ENCODE peak calls at places on chromosomes 11 and 22, in nine cellular contexts. Y is substantia nigra; T is tibial artery; I is right lobe of liver; Z is GDM1; X is activated CD4-positive, CD25-positive, alpha-beta regulatory T cell; M is endothelial cell; B is transverse colon; D is activated T-cell treated with anti-CD3 and anti-CD28 coated beads for 48 hours. A is an unnamed sample.

GRCh38 chr22:30202531-30203006 is 44.0 kb downstream of the LIF start:
- DNase-seq in B (peak), Z (no peak), I (no peak), X (no peak), T (peak), M (no peak), Y (no peak), D (no peak), A (no peak)

GRCh38 chr11:559712-560304 is 730 bp downstream of the LMNTD2 start:
- DNase-seq in T (no peak), Z (no peak), X (no peak), D (no peak), Y (no peak), I (peak), M (no peak), B (peak), A (no peak)

GRCh38 chr11:69055598-69056516 is 7.1 kb downstream of the TPCN2 start:
- DNase-seq in I (peak), X (no peak), Y (peak), Z (no peak), B (peak), D (peak), M (no peak), T (peak), A (peak)

GRCh38 chr11:131748146-131749050 is 378.0 kb downstream of the NTM start:
- DNase-seq in T (peak), B (peak), Y (peak), M (peak), Z (peak), D (peak), X (no peak), I (peak), A (no peak)

GRCh38 chr11:79430280-79430679 is 10.6 kb downstream of the TENM4 start:
- DNase-seq in X (no peak), T (no peak), I (no peak), B (no peak), D (no peak), M (no peak), Y (no peak), Z (no peak), A (no peak)

GRCh38 chr11:94638278-94638901 is 71.2 kb downstream of the PIWIL4 start:
- DNase-seq in B (no peak), M (no peak), X (no peak), Z (no peak), Y (no peak), T (no peak), D (no peak), I (no peak), A (no peak)

GRCh38 chr11:123233280-123233977 is 38.4 kb upstream of the CLMP start:
- DNase-seq in D (no peak), M (no peak), I (no peak), Y (no peak), X (no peak), T (no peak), B (no peak), Z (no peak), A (no peak)

GRCh38 chr11:116928845-116929244 is 91.4 kb upstream of the APOA1 start:
- DNase-seq in Z (no peak), B (no peak), X (no peak), M (no peak), I (no peak), T (no peak), Y (no peak), D (no peak), A (no peak)

GRCh38 chr11:72688929-72689328 is 14.7 kb upstream of the PDE2A start:
- DNase-seq in B (no peak), M (no peak), I (no peak), X (no peak), D (no peak), Z (no peak), T (no peak), Y (no peak), A (no peak)

GRCh38 chr11:9853929-9854557 is 190.2 kb downstream of the SWAP70 start:
- DNase-seq in B (no peak), T (no peak), M (no peak), X (no peak), Z (no peak), Y (no peak), I (no peak), D (no peak), A (no peak)

GRCh38 chr22:20241579-20242392 is 26.3 kb downstream of the RTN4R start:
- DNase-seq in Z (no peak), D (no peak), B (no peak), I (peak), M (no peak), X (no peak), T (no peak), Y (peak), A (no peak)

GRCh38 chr11:22624742-22625447 is 728 bp downstream of the FANCF start:
- DNase-seq in Y (peak), X (peak), B (peak), D (peak), Z (no peak), T (peak), I (peak), M (no peak), A (no peak)

GRCh38 chr11:133927690-133928627 is 28.8 kb downstream of the IGSF9B start:
- DNase-seq in D (peak), M (peak), Y (peak), T (peak), X (peak), Z (peak), I (peak), B (peak), A (peak)

GRCh38 chr11:91792779-91793262 is 431.8 kb upstream of the FAT3 start:
- DNase-seq in I (no peak), M (no peak), Z (no peak), B (no peak), Y (no peak), X (no peak), D (no peak), T (no peak), A (no peak)

GRCh38 chr11:63020671-63021255 is 5.1 kb upstream of the SLC22A8 start:
- DNase-seq in D (peak), I (no peak), T (no peak), X (peak), B (no peak), Z (no peak), Y (peak), M (peak), A (peak)

GRCh38 chr11:109818303-109818702 is 274.9 kb upstream of the ZC3H12C start:
- DNase-seq in M (no peak), T (no peak), Y (no peak), Z (no peak), X (no peak), D (no peak), B (no peak), I (no peak), A (no peak)

GRCh38 chr11:72732329-72732728 is 19.9 kb downstream of the ARAP1 start:
- DNase-seq in B (no peak), T (no peak), D (no peak), X (no peak), Z (no peak), I (no peak), Y (peak), M (no peak), A (no peak)

GRCh38 chr11:57387284-57388030 is 3.0 kb downstream of the PRG2 start:
- DNase-seq in D (no peak), M (no peak), T (no peak), X (no peak), Z (no peak), B (no peak), I (no peak), Y (peak), A (no peak)

GRCh38 chr11:96257972-96258951 is 84.7 kb downstream of the MAML2 start:
- DNase-seq in T (no peak), B (no peak), D (no peak), Z (no peak), X (no peak), M (no peak), Y (no peak), I (no peak), A (no peak)

GRCh38 chr22:24772493-24773220 is 1.9 kb downstream of the PIWIL3 start:
- DNase-seq in M (peak), Y (no peak), D (no peak), Z (no peak), I (no peak), X (no peak), B (no peak), T (no peak), A (no peak)

GRCh38 chr11:59756845-59757244 is 1.7 kb downstream of the STX3 start:
- DNase-seq in M (no peak), B (peak), T (no peak), D (no peak), I (no peak), Y (no peak), X (no peak), Z (no peak), A (peak)

GRCh38 chr22:46994265-46994664 is 231.8 kb downstream of the TBC1D22A start:
- DNase-seq in B (no peak), M (no peak), D (no peak), X (no peak), I (no peak), Z (no peak), T (no peak), Y (no peak), A (no peak)

GRCh38 chr11:74449369-74449931 is 17.9 kb downstream of the KCNE3 start:
- DNase-seq in B (peak), I (peak), M (peak), Y (peak), Z (peak), D (no peak), T (peak), X (no peak), A (peak)

GRCh38 chr11:58769308-58769707 is 37.6 kb upstream of the GLYAT start:
- DNase-seq in M (no peak), B (no peak), Y (no peak), D (no peak), T (no peak), X (no peak), Z (no peak), I (no peak), A (no peak)

GRCh38 chr22:22810018-22810427 is 77.6 kb upstream of the IGLL5 start:
- DNase-seq in T (no peak), Z (peak), I (peak), X (peak), M (no peak), B (peak), Y (no peak), D (peak), A (peak)

GRCh38 chr22:42857845-42858481 is 890 bp upstream of the ARFGAP3 start:
- DNase-seq in D (no peak), B (no peak), Y (no peak), M (no peak), X (no peak), Z (no peak), T (no peak), I (peak), A (no peak)

GRCh38 chr11:78045851-78046485 is 17.7 kb upstream of the THRSP start:
- DNase-seq in I (peak), Y (peak), D (peak), T (peak), X (peak), B (peak), Z (peak), M (peak), A (peak)

GRCh38 chr11:65574147-65574962 is 1.5 kb upstream of the EHBP1L1 start:
- DNase-seq in Y (peak), Z (peak), B (peak), T (peak), D (peak), X (peak), M (peak), I (peak), A (peak)

GRCh38 chr11:8899119-8899753 is 11.8 kb upstream of the AKIP1 start:
- DNase-seq in M (no peak), T (no peak), X (no peak), Y (no peak), Z (no peak), B (no peak), I (no peak), D (no peak), A (no peak)

GRCh38 chr11:46686886-46687810 is 13.3 kb downstream of the ARHGAP1 start:
- DNase-seq in D (no peak), M (no peak), X (no peak), B (no peak), Y (no peak), T (no peak), Z (no peak), I (no peak), A (no peak)

GRCh38 chr22:23012081-23012622 is 58.2 kb upstream of the GNAZ start:
- DNase-seq in Z (no peak), X (no peak), M (no peak), D (peak), T (no peak), I (no peak), Y (no peak), B (no peak), A (peak)

GRCh38 chr11:78251083-78251699 is 62.5 kb downstream of the USP35 start:
- DNase-seq in I (no peak), Y (no peak), M (no peak), D (no peak), X (no peak), B (no peak), T (no peak), Z (no peak), A (no peak)

GRCh38 chr22:42803454-42803853 is 53.6 kb downstream of the ARFGAP3 start:
- DNase-seq in T (no peak), D (no peak), M (no peak), Y (no peak), X (no peak), Z (no peak), I (no peak), B (no peak), A (no peak)

GRCh38 chr11:46315033-46315738 is 32.1 kb upstream of the DGKZ start:
- DNase-seq in Z (peak), X (peak), B (peak), I (no peak), T (no peak), M (peak), Y (peak), D (peak), A (peak)

GRCh38 chr11:116993599-116993998 is 104.6 kb downstream of the SIK3 start:
- DNase-seq in I (no peak), Y (peak), Z (no peak), X (no peak), D (no peak), B (no peak), T (no peak), M (peak), A (no peak)

GRCh38 chr11:16125796-16126195 is 230.6 kb downstream of the SOX6 start:
- DNase-seq in B (no peak), X (no peak), D (no peak), M (no peak), Z (no peak), Y (no peak), T (no peak), I (no peak), A (no peak)

GRCh38 chr11:6618117-6619020 is 853 bp downstream of the TPP1 start:
- DNase-seq in Y (peak), D (peak), I (no peak), Z (peak), B (peak), M (no peak), X (peak), T (peak), A (peak)

A was measured in stimulated activated naive B cell treated with anti-CD40 and anti-IgM and Interleukin-4, amounts not matched to agents 10 μg/mL and 1 μg/mL and 100 μg/mL, for 72 hours.